ENCODE peak calls at places on chromosome 22, in six cellular contexts. B is dorsolateral prefrontal cortex, Q is HFF-Myc, A is spleen, W is retinal pigment epithelial cell, X is NB4. T is an unnamed sample.

GRCh38 chr22:22094514-22094913 is 111.9 kb upstream of the TOP3B start:
- DNase-seq in X (no peak), B (no peak), Q (no peak), A (no peak), W (no peak), T (no peak)

GRCh38 chr22:49247194-49247924 is 580.3 kb downstream of the BRD1 start:
- DNase-seq in W (no peak), A (no peak), Q (no peak), B (no peak), X (no peak), T (no peak)

GRCh38 chr22:23233084-23233501 is 52.8 kb downstream of the BCR start:
- DNase-seq in Q (no peak), X (no peak), W (no peak), B (peak; percentile 66), A (no peak), T (no peak)

GRCh38 chr22:22748756-22749155 is 104.3 kb downstream of the GGTLC2 start:
- DNase-seq in X (no peak), A (no peak), B (no peak), W (no peak), Q (no peak), T (no peak)

GRCh38 chr22:38724926-38725571 is 19.3 kb downstream of the GTPBP1 start:
- DNase-seq in Q (no peak), A (peak; percentile 58), W (no peak), B (peak; percentile 62), X (peak; percentile 54), T (no peak)

GRCh38 chr22:20131856-20132685 is 467 bp downstream of the ZDHHC8 start:
- DNase-seq in W (no peak), Q (no peak), A (peak; percentile 87), B (no peak), X (no peak), T (no peak)

GRCh38 chr22:27348634-27349033 is 452.9 kb downstream of the MN1 start:
- DNase-seq in A (no peak), X (peak; percentile 11), B (no peak), Q (no peak), W (peak; percentile 43), T (peak; percentile 79)

GRCh38 chr22:39283312-39284141 is 35.9 kb downstream of the RPL3 start:
- DNase-seq in A (peak; percentile 88), X (no peak), Q (no peak), W (no peak), B (peak; percentile 44), T (no peak)

GRCh38 chr22:17477401-17477833 is 85.9 kb upstream of the SLC25A18 start:
- DNase-seq in Q (no peak), B (no peak), X (peak; percentile 84), W (no peak), A (no peak), T (no peak)

GRCh38 chr22:23386822-23387580 is 193.1 kb downstream of the IGLL1 start:
- DNase-seq in Q (no peak), W (no peak), B (no peak), A (no peak), X (no peak), T (no peak)

GRCh38 chr22:38569181-38569971 is 607 bp downstream of the DMC1 start:
- DNase-seq in X (peak; percentile 36), B (no peak), Q (no peak), W (no peak), A (peak; percentile 79), T (no peak)

GRCh38 chr22:35601743-35602633 is 15.1 kb downstream of the MB start:
- DNase-seq in B (no peak), Q (no peak), W (no peak), A (no peak), X (peak; percentile 82), T (no peak)

GRCh38 chr22:39287076-39287743 is 32.2 kb downstream of the RPL3 start:
- DNase-seq in Q (no peak), B (no peak), A (peak; percentile 87), X (peak; percentile 46), W (no peak), T (peak; percentile 94)

GRCh38 chr22:19990609-19991394 is 25.8 kb downstream of the ARVCF start:
- DNase-seq in B (no peak), A (no peak), W (no peak), X (no peak), Q (no peak), T (no peak)

GRCh38 chr22:39908737-39909136 is 7.9 kb downstream of the GRAP2 start:
- DNase-seq in W (no peak), B (no peak), X (no peak), A (no peak), Q (no peak), T (peak; percentile 15)

GRCh38 chr22:39559456-39560105 is 11.0 kb upstream of the CACNA1I start:
- DNase-seq in A (no peak), Q (no peak), W (no peak), B (no peak), X (peak; percentile 23), T (no peak)

GRCh38 chr22:19577422-19577966 is 53.3 kb upstream of the CLDN5 start:
- DNase-seq in A (no peak), Q (no peak), W (no peak), B (no peak), X (peak; percentile 68), T (no peak)

GRCh38 chr22:20747223-20747622 is 26.7 kb upstream of the SERPIND1 start:
- DNase-seq in X (no peak), A (no peak), B (no peak), Q (no peak), W (no peak), T (no peak)

GRCh38 chr22:17570851-17571631 is 7.7 kb downstream of the SLC25A18 start:
- DNase-seq in Q (no peak), B (peak; percentile 81), X (no peak), W (peak; percentile 83), A (peak; percentile 29), T (peak; percentile 22)

GRCh38 chr22:16131918-16132317 is 442.1 kb downstream of the POTEH start:
- DNase-seq in X (no peak), A (no peak), Q (no peak), B (no peak), W (no peak), T (no peak)

GRCh38 chr22:20102203-20102780 is 13.6 kb upstream of the RANBP1 start:
- DNase-seq in X (no peak), B (no peak), A (peak; percentile 21), W (no peak), Q (no peak), T (no peak)

GRCh38 chr22:26479792-26480610 is 3.6 kb downstream of the HPS4 start:
- DNase-seq in A (no peak), B (no peak), W (no peak), X (peak; percentile 65), Q (no peak), T (no peak)

GRCh38 chr22:20463324-20464095 is 25.9 kb upstream of the SCARF2 start:
- DNase-seq in Q (no peak), A (peak; percentile 88), B (no peak), W (no peak), X (peak; percentile 59), T (no peak)

GRCh38 chr22:20572132-20572802 is 64.9 kb downstream of the MED15 start:
- DNase-seq in W (no peak), A (peak; percentile 24), B (no peak), Q (no peak), X (no peak), T (no peak)

GRCh38 chr22:47408409-47408808 is 646.0 kb downstream of the TBC1D22A start:
- DNase-seq in A (no peak), W (no peak), B (no peak), X (no peak), Q (no peak), T (no peak)
- TF ChIP-seq CTCF in A (no peak), W (no peak), B (no peak), X (no peak), Q (no peak), T (no peak)

GRCh38 chr22:41092847-41093371 is 517 bp downstream of the EP300 start:
- DNase-seq in B (no peak), W (no peak), Q (no peak), A (peak; percentile 87), X (peak; percentile 66), T (no peak)

GRCh38 chr22:41096391-41096790 is 4.0 kb downstream of the EP300 start:
- DNase-seq in W (no peak), A (no peak), Q (no peak), B (no peak), X (no peak), T (no peak)

GRCh38 chr22:41091139-41092022 is 1.0 kb upstream of the EP300 start:
- DNase-seq in Q (peak; percentile 88), X (peak; percentile 99), A (peak; percentile 100), B (peak; percentile 98), W (peak; percentile 93), T (peak; percentile 78)

GRCh38 chr22:41092023-41092817 is at the start of gene EP300:
- DNase-seq in A (peak; percentile 98), X (peak; percentile 91), Q (no peak), W (no peak), B (peak; percentile 73), T (no peak)

GRCh38 chr22:41094036-41094435 is 1.6 kb downstream of the EP300 start:
- DNase-seq in Q (no peak), B (no peak), X (peak; percentile 62), W (no peak), A (no peak), T (no peak)
- H3K4me3 ChIP-seq in Q (peak overlapping the region; percentile 78), B (peak overlapping the region; percentile 93), X (peak overlapping the region; percentile 86), W (peak overlapping the region; percentile 83), A (peak overlapping the region; percentile 73), T (peak overlapping the region; percentile 91)

GRCh38 chr22:36619797-36620390 is 83.7 kb downstream of the CACNG2 start:
- DNase-seq in X (no peak), W (peak; percentile 14), Q (no peak), B (no peak), A (no peak), T (no peak)

GRCh38 chr22:36628561-36629060 is 74.9 kb downstream of the CACNG2 start:
- DNase-seq in W (no peak), B (no peak), Q (no peak), X (no peak), A (no peak), T (no peak)

GRCh38 chr22:36629320-36629719 is 74.2 kb downstream of the CACNG2 start:
- DNase-seq in A (no peak), X (no peak), Q (no peak), B (no peak), W (no peak), T (no peak)

GRCh38 chr22:36625102-36625501 is 78.5 kb downstream of the CACNG2 start:
- DNase-seq in Q (no peak), B (no peak), A (no peak), X (no peak), W (no peak), T (no peak)
- TF ChIP-seq CTCF in Q (no peak), B (no peak), A (no peak), X (no peak), W (no peak), T (no peak)

GRCh38 chr22:45067731-45068130 is 57.9 kb upstream of the PHF21B start:
- DNase-seq in B (no peak), X (no peak), A (no peak), Q (no peak), W (no peak), T (no peak)

GRCh38 chr22:45069925-45070324 is 60.1 kb upstream of the PHF21B start:
- DNase-seq in Q (no peak), A (no peak), B (no peak), W (no peak), X (no peak), T (no peak)

GRCh38 chr22:45073064-45073463 is 63.3 kb upstream of the PHF21B start:
- DNase-seq in A (no peak), Q (no peak), X (no peak), B (no peak), W (no peak), T (no peak)

GRCh38 chr22:45072322-45072903 is 62.6 kb upstream of the PHF21B start:
- DNase-seq in B (peak; percentile 52), Q (peak; percentile 67), A (no peak), X (no peak), W (peak; percentile 5), T (no peak)

GRCh38 chr22:45071618-45072017 is 61.8 kb upstream of the PHF21B start:
- DNase-seq in W (no peak), Q (no peak), X (no peak), B (no peak), A (no peak), T (no peak)
- H3K4me3 ChIP-seq in W (no peak overlapping the region), Q (no peak overlapping the region), X (no peak overlapping the region), B (no peak overlapping the region), A (no peak overlapping the region), T (no peak overlapping the region)

T was measured in epithelial cell of proximal tubule.